ENCODE peak calls at places on chromosomes 5 and 9, in four cellular contexts. One of them, this sample, is unnamed.

GRCh38 chr5:111058064-111058463 is 13.4 kb upstream of the TSLP start:
- DNase-seq in NCI-H2081: no peak
- DNase-seq in NT2/D1: no peak
- DNase-seq in ELR: no peak
- DNase-seq in this sample: no peak

GRCh38 chr5:67792891-67793290 is 422.7 kb upstream of the PIK3R1 start:
- DNase-seq in NT2/D1: no peak
- DNase-seq in ELR: no peak
- DNase-seq in NCI-H2081: no peak
- DNase-seq in this sample: no peak

GRCh38 chr9:99309540-99309939 is 87.5 kb downstream of the SEC61B start:
- DNase-seq in ELR: no peak
- DNase-seq in NT2/D1: no peak
- DNase-seq in NCI-H2081: no peak
- DNase-seq in this sample: no peak

GRCh38 chr5:65041296-65042158 is 272.8 kb downstream of the CWC27 start:
- DNase-seq in ELR: peak; percentile 76
- DNase-seq in NT2/D1: no peak
- DNase-seq in NCI-H2081: no peak
- DNase-seq in this sample: no peak

GRCh38 chr5:98880151-98880550 is 48.7 kb downstream of the CHD1 start:
- DNase-seq in ELR: peak; percentile 20
- DNase-seq in NCI-H2081: no peak
- DNase-seq in NT2/D1: no peak
- DNase-seq in this sample: no peak

GRCh38 chr5:138179277-138179857 is 455 bp downstream of the KIF20A start:
- DNase-seq in NCI-H2081: no peak
- DNase-seq in ELR: peak; percentile 46
- DNase-seq in NT2/D1: no peak
- DNase-seq in this sample: no peak

GRCh38 chr5:156584856-156585255 is 257.9 kb downstream of the SGCD start:
- DNase-seq in NCI-H2081: peak; percentile 72
- DNase-seq in ELR: no peak
- DNase-seq in NT2/D1: no peak
- DNase-seq in this sample: no peak

GRCh38 chr5:2542821-2543220 is 208.7 kb downstream of the IRX2 start:
- DNase-seq in ELR: no peak
- DNase-seq in NT2/D1: no peak
- DNase-seq in NCI-H2081: no peak
- DNase-seq in this sample: no peak

GRCh38 chr9:121598167-121599000 is 53.0 kb upstream of the DAB2IP start:
- DNase-seq in NT2/D1: peak; percentile 91
- DNase-seq in ELR: peak; percentile 78
- DNase-seq in NCI-H2081: no peak
- DNase-seq in this sample: no peak

GRCh38 chr9:489198-490197 is 274.8 kb downstream of the DOCK8 start:
- DNase-seq in ELR: no peak
- DNase-seq in NT2/D1: no peak
- DNase-seq in NCI-H2081: no peak
- DNase-seq in this sample: no peak

GRCh38 chr5:72486371-72486770 is 20.8 kb downstream of the ZNF366 start:
- DNase-seq in NT2/D1: no peak
- DNase-seq in ELR: no peak
- DNase-seq in NCI-H2081: no peak
- DNase-seq in this sample: no peak

GRCh38 chr5:124867064-124867707 is 120.7 kb upstream of the ZNF608 start:
- DNase-seq in NT2/D1: no peak
- DNase-seq in ELR: peak; percentile 18
- DNase-seq in NCI-H2081: no peak
- DNase-seq in this sample: no peak

GRCh38 chr5:139383275-139383992 is at the start of gene SLC23A1:
- DNase-seq in ELR: no peak
- DNase-seq in NT2/D1: no peak
- DNase-seq in NCI-H2081: no peak
- DNase-seq in this sample: no peak

GRCh38 chr9:21316860-21317259 is 11.7 kb upstream of the IFNA5 start:
- DNase-seq in NCI-H2081: no peak
- DNase-seq in NT2/D1: no peak
- DNase-seq in ELR: no peak
- DNase-seq in this sample: no peak

GRCh38 chr9:89179920-89180667 is 1.5 kb upstream of the SHC3 start:
- DNase-seq in NT2/D1: peak; percentile 92
- DNase-seq in ELR: peak; percentile 97
- DNase-seq in NCI-H2081: peak; percentile 88
- DNase-seq in this sample: peak; percentile 57

GRCh38 chr5:137194300-137194699 is 304.8 kb downstream of the SPOCK1 start:
- DNase-seq in NCI-H2081: no peak
- DNase-seq in NT2/D1: no peak
- DNase-seq in ELR: no peak
- DNase-seq in this sample: no peak

GRCh38 chr5:137096149-137097103 is 402.7 kb downstream of the SPOCK1 start:
- DNase-seq in ELR: peak; percentile 77
- DNase-seq in NT2/D1: no peak
- DNase-seq in NCI-H2081: no peak
- DNase-seq in this sample: no peak

GRCh38 chr9:136484153-136485048 is 1.6 kb upstream of the SEC16A start:
- DNase-seq in NT2/D1: no peak
- DNase-seq in ELR: peak; percentile 54
- DNase-seq in NCI-H2081: no peak
- DNase-seq in this sample: no peak

GRCh38 chr9:120929392-120929791 is 2.8 kb upstream of the TRAF1 start:
- DNase-seq in NT2/D1: no peak
- DNase-seq in ELR: no peak
- DNase-seq in NCI-H2081: no peak
- DNase-seq in this sample: no peak

GRCh38 chr5:50564079-50564478 is 102.4 kb upstream of the PARP8 start:
- DNase-seq in ELR: peak; percentile 1
- DNase-seq in NT2/D1: no peak
- DNase-seq in NCI-H2081: no peak
- DNase-seq in this sample: no peak

GRCh38 chr9:99822596-99823391 is 1.1 kb downstream of the NR4A3 start:
- DNase-seq in ELR: peak; percentile 68
- DNase-seq in NT2/D1: no peak
- DNase-seq in NCI-H2081: peak; percentile 31
- DNase-seq in this sample: no peak

GRCh38 chr5:95533106-95533505 is 21.7 kb downstream of the SKIC3 start:
- DNase-seq in ELR: no peak
- DNase-seq in NCI-H2081: no peak
- DNase-seq in NT2/D1: no peak
- DNase-seq in this sample: no peak

GRCh38 chr5:9194509-9194908 is 351.4 kb downstream of the SEMA5A start:
- DNase-seq in NCI-H2081: no peak
- DNase-seq in NT2/D1: no peak
- DNase-seq in ELR: peak; percentile 53
- DNase-seq in this sample: no peak

GRCh38 chr5:58764199-58764598 is 181.3 kb downstream of the RAB3C start:
- DNase-seq in ELR: no peak
- DNase-seq in NT2/D1: no peak
- DNase-seq in NCI-H2081: no peak
- DNase-seq in this sample: no peak

GRCh38 chr5:155729684-155730059 is 597.3 kb upstream of the SGCD start:
- DNase-seq in NT2/D1: no peak
- DNase-seq in NCI-H2081: no peak
- DNase-seq in ELR: no peak
- DNase-seq in this sample: peak; percentile 11

GRCh38 chr5:113172231-113172826 is 195.7 kb downstream of the DCP2 start:
- DNase-seq in NCI-H2081: no peak
- DNase-seq in NT2/D1: no peak
- DNase-seq in ELR: no peak
- DNase-seq in this sample: no peak

GRCh38 chr9:99782962-99783718 is 38.5 kb upstream of the NR4A3 start:
- DNase-seq in NCI-H2081: no peak
- DNase-seq in ELR: no peak
- DNase-seq in NT2/D1: no peak
- DNase-seq in this sample: no peak

GRCh38 chr9:121839726-121840500 is 188.5 kb downstream of the DAB2IP start:
- DNase-seq in NT2/D1: no peak
- DNase-seq in NCI-H2081: no peak
- DNase-seq in ELR: no peak
- DNase-seq in this sample: no peak

GRCh38 chr5:55102345-55102744 is at the start of gene GZMA:
- DNase-seq in NT2/D1: no peak
- DNase-seq in NCI-H2081: no peak
- DNase-seq in ELR: no peak
- DNase-seq in this sample: no peak

GRCh38 chr5:7589800-7590199 is 193.9 kb downstream of the ADCY2 start:
- DNase-seq in NCI-H2081: no peak
- DNase-seq in ELR: no peak
- DNase-seq in NT2/D1: no peak
- DNase-seq in this sample: no peak

GRCh38 chr9:40914772-40915659 is 213.5 kb downstream of the FOXD4L6 start:
- DNase-seq in NCI-H2081: no peak
- DNase-seq in ELR: no peak
- DNase-seq in NT2/D1: no peak
- DNase-seq in this sample: no peak

GRCh38 chr5:33793836-33794549 is 97.8 kb downstream of the ADAMTS12 start:
- DNase-seq in ELR: no peak
- DNase-seq in NT2/D1: no peak
- DNase-seq in NCI-H2081: no peak
- DNase-seq in this sample: no peak

GRCh38 chr5:62829241-62829986 is 250.8 kb downstream of the LRRC70 start:
- DNase-seq in NT2/D1: no peak
- DNase-seq in ELR: no peak
- DNase-seq in NCI-H2081: no peak
- DNase-seq in this sample: no peak

GRCh38 chr9:127805620-127806019 is 2.9 kb downstream of the FPGS start:
- DNase-seq in ELR: peak; percentile 58
- DNase-seq in NT2/D1: peak; percentile 56
- DNase-seq in NCI-H2081: no peak
- DNase-seq in this sample: no peak

GRCh38 chr5:174608631-174609097 is 115.7 kb upstream of the MSX2 start:
- DNase-seq in NT2/D1: no peak
- DNase-seq in NCI-H2081: no peak
- DNase-seq in ELR: no peak
- DNase-seq in this sample: no peak

GRCh38 chr5:107519900-107520354 is 150.8 kb downstream of the EFNA5 start:
- DNase-seq in NT2/D1: no peak
- DNase-seq in NCI-H2081: no peak
- DNase-seq in ELR: peak; percentile 43
- DNase-seq in this sample: no peak

This sample was measured in iPS DF 6.9.